ENCODE peak calls at places on chromosomes 2 and 18, in four cellular contexts. W is lower leg skin; A is stimulated activated CD8-positive, alpha-beta memory T cell treated with anti-CD3 and anti-CD28 coated beads, Interleukin-15, amount 100 ng/mL, for 24 hours; F is NB4. H is an unnamed sample.

GRCh38 chr18:12423820-12424219 is 16.1 kb downstream of the PRELID3A start:
- DNase-seq in W (no peak), A (no peak), F (no peak), H (no peak)

GRCh38 chr18:32036506-32037210 is 18.0 kb downstream of the RNF125 start:
- DNase-seq in W (no peak), A (no peak), F (no peak), H (no peak)

GRCh38 chr2:26723475-26723874 is 31.0 kb downstream of the KCNK3 start:
- DNase-seq in W (no peak), A (no peak), F (no peak), H (no peak)

GRCh38 chr2:27756544-27757498 is 14.7 kb upstream of the MRPL33 start:
- DNase-seq in W (no peak), A (no peak), F (peak; percentile 98), H (peak; percentile 81)

GRCh38 chr2:32858713-32859112 is 88.0 kb upstream of the LTBP1 start:
- DNase-seq in W (no peak), A (no peak), F (no peak), H (no peak)

GRCh38 chr2:57728691-57729090 is 317.9 kb upstream of the VRK2 start:
- DNase-seq in W (no peak), A (no peak), F (no peak), H (no peak)

GRCh38 chr2:241935314-241935713 is 65.8 kb downstream of the RTP5 start:
- DNase-seq in W (no peak), A (no peak), F (no peak), H (no peak)

GRCh38 chr18:31146809-31147208 is 15.8 kb downstream of the DSC1 start:
- DNase-seq in W (no peak), A (no peak), F (peak; percentile 47), H (peak; percentile 3)

GRCh38 chr2:160294339-160294803 is 94.3 kb upstream of the ITGB6 start:
- DNase-seq in W (peak; percentile 67), A (no peak), F (peak; percentile 34), H (peak; percentile 24)

GRCh38 chr2:72999729-73000725 is 71.5 kb downstream of the SFXN5 start:
- DNase-seq in W (no peak), A (no peak), F (no peak), H (no peak)

GRCh38 chr2:196244516-196244915 is 73.1 kb upstream of the STK17B start:
- DNase-seq in W (no peak), A (no peak), F (no peak), H (no peak)

GRCh38 chr2:19607931-19608762 is 249.7 kb upstream of the OSR1 start:
- DNase-seq in W (peak; percentile 32), A (no peak), F (no peak), H (no peak)

GRCh38 chr2:48131503-48132293 is 225.4 kb upstream of the FBXO11 start:
- DNase-seq in W (no peak), A (no peak), F (no peak), H (no peak)

GRCh38 chr18:36811430-36811829 is 17.4 kb downstream of the TPGS2 start:
- DNase-seq in W (no peak), A (no peak), F (no peak), H (no peak)

GRCh38 chr2:149329470-149330126 is 789 bp upstream of the LYPD6 start:
- DNase-seq in W (no peak), A (no peak), F (peak; percentile 66), H (no peak)

GRCh38 chr2:204613635-204614034 is 68.4 kb downstream of the PARD3B start:
- DNase-seq in W (no peak), A (no peak), F (no peak), H (no peak)

GRCh38 chr2:95079455-95079776 is 42.2 kb downstream of the MRPS5 start:
- DNase-seq in W (no peak), A (no peak), F (no peak), H (no peak)

GRCh38 chr2:118048396-118048795 is 34.5 kb upstream of the CCDC93 start:
- DNase-seq in W (no peak), A (no peak), F (no peak), H (no peak)

GRCh38 chr18:74861154-74861553 is 263.5 kb downstream of the ZNF407 start:
- DNase-seq in W (no peak), A (no peak), F (no peak), H (no peak)

GRCh38 chr2:140786585-140786984 is 1344.2 kb downstream of the LRP1B start:
- DNase-seq in W (no peak), A (no peak), F (no peak), H (no peak)

GRCh38 chr2:23594079-23594494 is 209.1 kb downstream of the KLHL29 start:
- DNase-seq in W (no peak), A (no peak), F (no peak), H (no peak)

GRCh38 chr2:660477-661214 is 16.6 kb downstream of the TMEM18 start:
- DNase-seq in W (no peak), A (no peak), F (no peak), H (no peak)

GRCh38 chr2:62217980-62218379 is 22.1 kb downstream of the B3GNT2 start:
- DNase-seq in W (no peak), A (no peak), F (no peak), H (no peak)

GRCh38 chr2:143701785-143702184 is 572.6 kb downstream of the ARHGAP15 start:
- DNase-seq in W (no peak), A (no peak), F (no peak), H (no peak)

GRCh38 chr18:3015203-3015590 is 2.3 kb upstream of the LPIN2 start:
- DNase-seq in W (no peak), A (no peak), F (peak; percentile 51), H (no peak)

GRCh38 chr2:1501196-1501851 is 88.1 kb downstream of the TPO start:
- DNase-seq in W (no peak), A (no peak), F (no peak), H (no peak)

GRCh38 chr2:137173514-137173913 is 408.2 kb downstream of the THSD7B start:
- DNase-seq in W (no peak), A (no peak), F (peak; percentile 10), H (no peak)

GRCh38 chr2:50729306-50730105 is 302.4 kb downstream of the NRXN1 start:
- DNase-seq in W (no peak), A (no peak), F (no peak), H (no peak)

GRCh38 chr2:237704476-237705224 is 77.3 kb downstream of the LRRFIP1 start:
- DNase-seq in W (no peak), A (no peak), F (no peak), H (no peak)

GRCh38 chr2:229344151-229344551 is 73.1 kb upstream of the PID1 start:
- DNase-seq in W (no peak), A (no peak), F (no peak), H (no peak)

GRCh38 chr2:96146881-96147592 is 1.8 kb upstream of the DUSP2 start:
- DNase-seq in W (no peak), A (no peak), F (no peak), H (no peak)

GRCh38 chr18:62777814-62778213 is 62.5 kb downstream of the PHLPP1 start:
- DNase-seq in W (no peak), A (no peak), F (no peak), H (no peak)

GRCh38 chr2:121316986-121317385 is 32.0 kb upstream of the TFCP2L1 start:
- DNase-seq in W (no peak), A (no peak), F (no peak), H (no peak)

GRCh38 chr18:42047721-42048120 is 92.7 kb downstream of the PIK3C3 start:
- DNase-seq in W (no peak), A (no peak), F (peak; percentile 5), H (peak; percentile 9)

GRCh38 chr18:37499913-37500312 is 65.7 kb downstream of the CELF4 start:
- DNase-seq in W (no peak), A (no peak), F (no peak), H (no peak)

GRCh38 chr2:38074047-38074774 is 1.7 kb downstream of the CYP1B1 start:
- DNase-seq in W (no peak), A (no peak), F (peak; percentile 67), H (no peak)

GRCh38 chr2:71747573-71747972 is 294.2 kb downstream of the DYSF start:
- DNase-seq in W (no peak), A (no peak), F (no peak), H (no peak)